ENCODE peak calls at places on chromosomes 5 and 9, in seven cellular contexts. U is SK-N-MC; I is putamen; H is activated naive CD4-positive, alpha-beta T cell; Q is HEK293T; D is globus pallidus; E is nephron progenitor cell. R is an unnamed sample.

GRCh38 chr9:9998491-9999287 is 614.1 kb downstream of the PTPRD start:
- DNase-seq in D (no peak), H (no peak), E (no peak), U (peak), I (no peak), Q (peak), R (peak)

GRCh38 chr5:91235194-91235793 is 147.8 kb downstream of the ARRDC3 start:
- DNase-seq in D (no peak), Q (no peak), H (no peak), I (no peak), E (no peak), U (no peak), R (no peak)

GRCh38 chr9:128384801-128385492 is 13.8 kb downstream of the URM1 start:
- DNase-seq in D (no peak), I (no peak), H (no peak), U (no peak), Q (no peak), E (no peak), R (no peak)

GRCh38 chr9:93057703-93058356 is 671 bp upstream of the SUSD3 start:
- DNase-seq in E (no peak), H (no peak), D (no peak), U (no peak), I (no peak), Q (no peak), R (no peak)

GRCh38 chr5:96320797-96321196 is 112.3 kb downstream of the PCSK1 start:
- DNase-seq in D (no peak), Q (no peak), U (no peak), E (no peak), H (no peak), I (no peak), R (no peak)

GRCh38 chr5:126814721-126815404 is 37.9 kb downstream of the LMNB1 start:
- DNase-seq in Q (no peak), H (no peak), U (no peak), E (no peak), D (no peak), I (no peak), R (peak)

GRCh38 chr9:98569070-98569469 is 139.7 kb downstream of the GABBR2 start:
- DNase-seq in H (no peak), Q (no peak), I (no peak), U (no peak), E (no peak), D (no peak), R (no peak)

GRCh38 chr5:13976867-13977479 is 32.5 kb upstream of the DNAH5 start:
- DNase-seq in E (peak), U (peak), H (no peak), D (no peak), Q (peak), I (peak), R (peak)

GRCh38 chr5:19270153-19270552 is 717.8 kb downstream of the CDH18 start:
- DNase-seq in Q (no peak), I (peak), H (no peak), E (no peak), U (no peak), D (no peak), R (no peak)

GRCh38 chr5:104498281-104498680 is 935.7 kb upstream of the NUDT12 start:
- DNase-seq in D (no peak), E (no peak), Q (no peak), U (no peak), I (no peak), H (no peak), R (no peak)

GRCh38 chr5:124372457-124372856 is 374.0 kb downstream of the ZNF608 start:
- DNase-seq in E (no peak), Q (no peak), D (no peak), I (no peak), H (no peak), U (no peak), R (no peak)

GRCh38 chr5:92704590-92704989 is 876.4 kb downstream of the NR2F1-AS1 start:
- DNase-seq in I (no peak), Q (no peak), H (no peak), E (no peak), U (peak), D (no peak), R (peak)

GRCh38 chr9:86368871-86369521 is 14.8 kb upstream of the TUT7 start:
- DNase-seq in Q (no peak), H (no peak), U (no peak), D (no peak), E (no peak), I (no peak), R (peak)

GRCh38 chr5:96142786-96143434 is 181.3 kb upstream of the ELL2 start:
- DNase-seq in E (no peak), H (no peak), I (no peak), Q (no peak), D (no peak), U (no peak), R (peak)

GRCh38 chr5:52800394-52801213 is 12.9 kb downstream of the ITGA1 start:
- DNase-seq in D (peak), Q (peak), U (no peak), H (no peak), E (peak), I (peak), R (peak)

GRCh38 chr5:90473321-90474234 is 993 bp downstream of the MBLAC2 start:
- DNase-seq in E (peak), U (no peak), H (no peak), Q (peak), D (no peak), I (peak), R (peak)

GRCh38 chr9:33404782-33405362 is 2.5 kb upstream of the AQP7 start:
- DNase-seq in Q (no peak), U (no peak), E (no peak), I (no peak), D (no peak), H (no peak), R (no peak)

GRCh38 chr5:163964650-163965049 is 459.2 kb downstream of the MAT2B start:
- DNase-seq in Q (no peak), H (no peak), D (no peak), E (peak), U (no peak), I (no peak), R (no peak)

GRCh38 chr5:126810983-126811382 is 34.0 kb downstream of the LMNB1 start:
- DNase-seq in H (no peak), U (no peak), Q (no peak), I (no peak), D (no peak), E (no peak), R (no peak)

GRCh38 chr9:127904518-127904887 is 5.1 kb upstream of the ST6GALNAC6 start:
- DNase-seq in Q (no peak), E (no peak), H (no peak), I (no peak), U (no peak), D (no peak), R (no peak)

GRCh38 chr5:150108711-150109605 is 22.6 kb upstream of the CSF1R start:
- DNase-seq in Q (no peak), E (no peak), H (no peak), D (no peak), I (no peak), U (no peak), R (no peak)

GRCh38 chr9:94222870-94223269 is 36.2 kb upstream of the ZNF169 start:
- DNase-seq in Q (no peak), H (no peak), E (no peak), U (no peak), D (no peak), I (no peak), R (no peak)

R was measured in renal cortical epithelial cell.